ENCODE peak calls at places on chromosomes 5 and 9, in nine cellular contexts. One of them, this sample, is unnamed.

GRCh38 chr9:114836769-114837168 is 30.9 kb upstream of the TNFSF15 start:
- DNase-seq in PC-3: peak; percentile 17
- DNase-seq in psoas muscle: no peak
- DNase-seq in CD4-positive, CD25-positive, alpha-beta regulatory T cell: no peak
- DNase-seq in CD8-positive, alpha-beta T cell: no peak
- DNase-seq in GM23338: no peak
- DNase-seq in GM23248: peak; percentile 39
- DNase-seq in neural progenitor cell: no peak
- DNase-seq in testis: no peak
- DNase-seq in this sample: no peak

GRCh38 chr5:76470978-76471377 is 67.9 kb downstream of the IQGAP2 start:
- DNase-seq in PC-3: no peak
- DNase-seq in psoas muscle: no peak
- DNase-seq in CD4-positive, CD25-positive, alpha-beta regulatory T cell: no peak
- DNase-seq in CD8-positive, alpha-beta T cell: no peak
- DNase-seq in GM23338: no peak
- DNase-seq in GM23248: no peak
- DNase-seq in neural progenitor cell: no peak
- DNase-seq in testis: no peak
- DNase-seq in this sample: no peak

GRCh38 chr9:135332516-135332915 is 147.1 kb upstream of the PPP1R26 start:
- DNase-seq in PC-3: no peak
- DNase-seq in psoas muscle: no peak
- DNase-seq in CD4-positive, CD25-positive, alpha-beta regulatory T cell: no peak
- DNase-seq in CD8-positive, alpha-beta T cell: no peak
- DNase-seq in GM23338: no peak
- DNase-seq in GM23248: no peak
- DNase-seq in neural progenitor cell: no peak
- DNase-seq in testis: peak; percentile 8
- DNase-seq in this sample: no peak

GRCh38 chr9:18989865-18990264 is 43.1 kb downstream of the SAXO1 start:
- DNase-seq in PC-3: no peak
- DNase-seq in psoas muscle: no peak
- DNase-seq in CD4-positive, CD25-positive, alpha-beta regulatory T cell: no peak
- DNase-seq in CD8-positive, alpha-beta T cell: no peak
- DNase-seq in GM23338: no peak
- DNase-seq in GM23248: no peak
- DNase-seq in neural progenitor cell: no peak
- DNase-seq in testis: no peak
- DNase-seq in this sample: no peak

GRCh38 chr5:163079618-163080017 is 357.8 kb upstream of the CCNG1 start:
- DNase-seq in PC-3: peak; percentile 40
- DNase-seq in psoas muscle: no peak
- DNase-seq in CD4-positive, CD25-positive, alpha-beta regulatory T cell: no peak
- DNase-seq in CD8-positive, alpha-beta T cell: no peak
- DNase-seq in GM23338: peak; percentile 51
- DNase-seq in GM23248: no peak
- DNase-seq in neural progenitor cell: no peak
- DNase-seq in testis: no peak
- DNase-seq in this sample: peak; percentile 4

GRCh38 chr9:95486318-95486717 is 30.5 kb downstream of the PTCH1 start:
- DNase-seq in PC-3: no peak
- DNase-seq in psoas muscle: no peak
- DNase-seq in CD4-positive, CD25-positive, alpha-beta regulatory T cell: no peak
- DNase-seq in CD8-positive, alpha-beta T cell: no peak
- DNase-seq in GM23338: no peak
- DNase-seq in GM23248: no peak
- DNase-seq in neural progenitor cell: no peak
- DNase-seq in testis: no peak
- DNase-seq in this sample: no peak

GRCh38 chr5:137220523-137220927 is 278.6 kb downstream of the SPOCK1 start:
- DNase-seq in PC-3: peak; percentile 93
- DNase-seq in psoas muscle: no peak
- DNase-seq in CD4-positive, CD25-positive, alpha-beta regulatory T cell: no peak
- DNase-seq in CD8-positive, alpha-beta T cell: no peak
- DNase-seq in GM23338: peak; percentile 76
- DNase-seq in GM23248: peak; percentile 95
- DNase-seq in neural progenitor cell: peak; percentile 70
- DNase-seq in testis: peak; percentile 18
- DNase-seq in this sample: peak; percentile 76

GRCh38 chr9:78009156-78009555 is 22.5 kb downstream of the GNAQ start:
- DNase-seq in PC-3: no peak
- DNase-seq in psoas muscle: no peak
- DNase-seq in CD4-positive, CD25-positive, alpha-beta regulatory T cell: no peak
- DNase-seq in CD8-positive, alpha-beta T cell: no peak
- DNase-seq in GM23338: no peak
- DNase-seq in GM23248: no peak
- DNase-seq in neural progenitor cell: no peak
- DNase-seq in testis: no peak
- DNase-seq in this sample: no peak

GRCh38 chr5:174338204-174339010 is 292.9 kb downstream of the NSG2 start:
- DNase-seq in PC-3: peak; percentile 27
- DNase-seq in psoas muscle: no peak
- DNase-seq in CD4-positive, CD25-positive, alpha-beta regulatory T cell: no peak
- DNase-seq in CD8-positive, alpha-beta T cell: no peak
- DNase-seq in GM23338: no peak
- DNase-seq in GM23248: peak; percentile 25
- DNase-seq in neural progenitor cell: peak; percentile 23
- DNase-seq in testis: peak; percentile 63
- DNase-seq in this sample: no peak

GRCh38 chr5:143010335-143010734 is 240.2 kb downstream of the ARHGAP26 start:
- DNase-seq in PC-3: no peak
- DNase-seq in psoas muscle: no peak
- DNase-seq in CD4-positive, CD25-positive, alpha-beta regulatory T cell: no peak
- DNase-seq in CD8-positive, alpha-beta T cell: no peak
- DNase-seq in GM23338: no peak
- DNase-seq in GM23248: peak; percentile 9
- DNase-seq in neural progenitor cell: no peak
- DNase-seq in testis: no peak
- DNase-seq in this sample: no peak

GRCh38 chr5:7078901-7079300 is 317.0 kb upstream of the ADCY2 start:
- DNase-seq in PC-3: peak; percentile 25
- DNase-seq in psoas muscle: no peak
- DNase-seq in CD4-positive, CD25-positive, alpha-beta regulatory T cell: no peak
- DNase-seq in CD8-positive, alpha-beta T cell: no peak
- DNase-seq in GM23338: peak; percentile 83
- DNase-seq in GM23248: peak; percentile 5
- DNase-seq in neural progenitor cell: peak; percentile 66
- DNase-seq in testis: peak; percentile 77
- DNase-seq in this sample: no peak

GRCh38 chr9:4290427-4290837 is 9.4 kb downstream of the GLIS3 start:
- DNase-seq in PC-3: no peak
- DNase-seq in psoas muscle: no peak
- DNase-seq in CD4-positive, CD25-positive, alpha-beta regulatory T cell: no peak
- DNase-seq in CD8-positive, alpha-beta T cell: no peak
- DNase-seq in GM23338: no peak
- DNase-seq in GM23248: no peak
- DNase-seq in neural progenitor cell: no peak
- DNase-seq in testis: no peak
- DNase-seq in this sample: no peak

GRCh38 chr5:74810915-74811314 is 43.9 kb downstream of the NSA2 start:
- DNase-seq in PC-3: peak; percentile 21
- DNase-seq in psoas muscle: no peak
- DNase-seq in CD4-positive, CD25-positive, alpha-beta regulatory T cell: no peak
- DNase-seq in CD8-positive, alpha-beta T cell: no peak
- DNase-seq in GM23338: no peak
- DNase-seq in GM23248: peak; percentile 5
- DNase-seq in neural progenitor cell: no peak
- DNase-seq in testis: no peak
- DNase-seq in this sample: peak; percentile 21

DNA sequence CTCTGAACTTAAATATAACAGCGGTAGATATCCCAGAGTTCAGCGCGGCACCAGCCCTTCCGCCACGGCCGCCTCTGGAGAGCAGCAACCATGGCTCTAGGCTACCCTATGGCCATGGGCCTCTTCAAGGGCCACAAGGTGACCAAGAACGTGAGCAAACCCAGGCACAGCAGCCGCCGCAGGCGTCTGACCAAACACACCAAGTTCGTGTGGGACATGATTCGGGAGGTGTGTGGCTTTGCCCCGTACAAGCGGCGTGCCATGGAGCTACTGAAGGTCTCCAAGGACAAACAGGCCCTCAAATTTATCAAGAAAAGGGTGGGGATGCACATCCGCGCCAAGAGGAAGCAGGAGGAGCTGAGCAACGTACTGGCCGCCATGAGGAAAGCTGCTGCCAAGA is 229.0 kb downstream of the ACTL7B start:
- DNase-seq in PC-3: no peak
- DNase-seq in psoas muscle: no peak
- DNase-seq in CD4-positive, CD25-positive, alpha-beta regulatory T cell: no peak
- DNase-seq in CD8-positive, alpha-beta T cell: no peak
- DNase-seq in GM23338: no peak
- DNase-seq in GM23248: no peak
- DNase-seq in neural progenitor cell: no peak
- DNase-seq in testis: peak; percentile 43
- DNase-seq in this sample: no peak
- H3K27ac ChIP-seq in PC-3: no peak overlapping the region
- H3K27ac ChIP-seq in psoas muscle: no peak overlapping the region
- H3K27ac ChIP-seq in CD4-positive, CD25-positive, alpha-beta regulatory T cell: no peak overlapping the region
- H3K27ac ChIP-seq in CD8-positive, alpha-beta T cell: no peak overlapping the region
- H3K27ac ChIP-seq in GM23338: no peak overlapping the region
- H3K27ac ChIP-seq in GM23248: no peak overlapping the region
- H3K27ac ChIP-seq in neural progenitor cell: no peak overlapping the region
- H3K27ac ChIP-seq in testis: no peak overlapping the region
- H3K27ac ChIP-seq in this sample: no peak overlapping the region

DNA sequence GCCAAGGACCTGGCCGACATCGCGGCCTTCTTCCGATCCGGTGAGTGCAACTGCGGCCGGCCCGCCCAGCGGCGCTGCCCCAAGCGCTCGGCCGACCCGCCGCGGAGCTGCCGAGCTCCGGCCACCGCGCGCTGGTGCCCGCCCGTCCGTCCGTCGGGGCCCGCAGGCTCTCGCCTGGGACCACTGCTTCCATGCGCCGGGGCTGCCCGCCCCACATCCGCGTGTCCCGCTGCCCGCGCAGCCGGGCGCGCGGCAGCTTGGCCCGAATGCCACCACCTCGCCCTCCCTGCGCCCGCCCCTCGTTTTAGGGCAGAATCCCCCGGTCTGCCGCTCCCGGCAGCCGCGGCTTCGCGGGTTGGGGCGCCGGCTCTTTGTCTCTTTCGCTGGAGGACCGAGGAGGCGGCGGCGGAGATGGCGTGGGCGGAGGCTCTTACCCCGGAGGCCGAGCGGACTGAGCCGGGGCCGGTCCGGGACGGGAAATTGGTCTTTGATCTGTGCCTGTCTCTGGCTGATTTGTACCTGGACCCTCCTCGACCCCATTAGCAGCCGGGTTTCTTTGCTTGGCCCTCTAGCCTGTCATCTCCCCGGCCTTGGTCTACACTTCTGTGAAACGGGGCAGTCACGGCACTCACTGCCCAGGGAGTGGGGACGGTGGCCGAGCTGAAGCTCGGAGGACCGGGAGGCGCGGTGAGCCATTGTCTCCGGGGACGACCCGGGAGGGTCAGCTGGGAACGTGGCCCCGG is 872 bp downstream of the TRIO start:
- DNase-seq in PC-3: peak; percentile 23
- DNase-seq in psoas muscle: peak; percentile 61
- DNase-seq in CD4-positive, CD25-positive, alpha-beta regulatory T cell: peak; percentile 5
- DNase-seq in CD8-positive, alpha-beta T cell: no peak
- DNase-seq in GM23338: peak; percentile 52
- DNase-seq in GM23248: peak; percentile 74
- DNase-seq in neural progenitor cell: peak; percentile 65
- DNase-seq in testis: peak; percentile 36
- DNase-seq in this sample: peak; percentile 30
- H3K4me3 ChIP-seq in PC-3: peak overlapping the region; percentile 98
- H3K4me3 ChIP-seq in psoas muscle: peak overlapping the region; percentile 96
- H3K4me3 ChIP-seq in CD4-positive, CD25-positive, alpha-beta regulatory T cell: no peak overlapping the region
- H3K4me3 ChIP-seq in CD8-positive, alpha-beta T cell: peak overlapping the region; percentile 60
- H3K4me3 ChIP-seq in GM23338: peak overlapping the region; percentile 96
- H3K4me3 ChIP-seq in GM23248: peak overlapping the region; percentile 84
- H3K4me3 ChIP-seq in neural progenitor cell: peak overlapping the region; percentile 83
- H3K4me3 ChIP-seq in testis: peak overlapping the region; percentile 67
- H3K4me3 ChIP-seq in this sample: peak overlapping the region; percentile 77

DNA sequence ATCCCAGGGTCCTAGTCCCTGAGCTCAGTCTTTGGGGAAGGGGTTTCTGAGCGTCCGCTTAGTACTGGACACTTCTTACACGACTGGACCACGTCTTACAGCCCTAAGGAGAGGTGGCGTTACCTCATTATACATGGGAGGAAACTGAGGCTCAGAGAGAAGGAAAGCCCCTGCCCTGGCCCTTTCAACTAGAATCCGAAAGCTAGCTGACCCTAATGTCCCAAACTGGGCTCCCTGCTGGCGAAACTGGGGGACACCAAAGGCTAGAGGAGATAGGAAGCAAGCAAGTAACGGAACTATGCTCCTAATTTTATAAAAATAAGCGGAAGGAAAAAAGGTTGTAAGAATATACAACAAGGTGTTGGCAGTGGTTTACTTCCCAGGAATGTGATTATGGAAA is 14.2 kb downstream of the LHX6 start:
- DNase-seq in PC-3: no peak
- DNase-seq in psoas muscle: no peak
- DNase-seq in CD4-positive, CD25-positive, alpha-beta regulatory T cell: no peak
- DNase-seq in CD8-positive, alpha-beta T cell: no peak
- DNase-seq in GM23338: no peak
- DNase-seq in GM23248: no peak
- DNase-seq in neural progenitor cell: no peak
- DNase-seq in testis: no peak
- DNase-seq in this sample: no peak
- H3K27me3 ChIP-seq in PC-3: no peaks in the 10 kb centered on the region
- H3K27me3 ChIP-seq in psoas muscle: peaks cover 77% of the 10 kb centered on the region
- H3K27me3 ChIP-seq in CD4-positive, CD25-positive, alpha-beta regulatory T cell: peaks cover 43% of the 10 kb centered on the region
- H3K27me3 ChIP-seq in CD8-positive, alpha-beta T cell: peaks cover 29% of the 10 kb centered on the region
- H3K27me3 ChIP-seq in GM23338: peaks cover 88% of the 10 kb centered on the region
- H3K27me3 ChIP-seq in GM23248: peaks cover 76% of the 10 kb centered on the region
- H3K27me3 ChIP-seq in neural progenitor cell: peaks cover 100% of the 10 kb centered on the region
- H3K27me3 ChIP-seq in testis: peaks cover 3% of the 10 kb centered on the region
- H3K27me3 ChIP-seq in this sample: no peaks in the 10 kb centered on the region

GRCh38 chr9:126365780-126366179 is 39.2 kb downstream of the MVB12B start:
- DNase-seq in PC-3: no peak
- DNase-seq in psoas muscle: no peak
- DNase-seq in CD4-positive, CD25-positive, alpha-beta regulatory T cell: no peak
- DNase-seq in CD8-positive, alpha-beta T cell: no peak
- DNase-seq in GM23338: peak; percentile 43
- DNase-seq in GM23248: no peak
- DNase-seq in neural progenitor cell: no peak
- DNase-seq in testis: no peak
- DNase-seq in this sample: no peak

GRCh38 chr9:126361810-126362238 is 35.2 kb downstream of the MVB12B start:
- DNase-seq in PC-3: no peak
- DNase-seq in psoas muscle: no peak
- DNase-seq in CD4-positive, CD25-positive, alpha-beta regulatory T cell: no peak
- DNase-seq in CD8-positive, alpha-beta T cell: no peak
- DNase-seq in GM23338: no peak
- DNase-seq in GM23248: peak; percentile 23
- DNase-seq in neural progenitor cell: no peak
- DNase-seq in testis: no peak
- DNase-seq in this sample: no peak

GRCh38 chr9:126366366-126367011 is 39.9 kb downstream of the MVB12B start:
- DNase-seq in PC-3: no peak
- DNase-seq in psoas muscle: no peak
- DNase-seq in CD4-positive, CD25-positive, alpha-beta regulatory T cell: no peak
- DNase-seq in CD8-positive, alpha-beta T cell: no peak
- DNase-seq in GM23338: no peak
- DNase-seq in GM23248: peak; percentile 48
- DNase-seq in neural progenitor cell: no peak
- DNase-seq in testis: no peak
- DNase-seq in this sample: no peak

GRCh38 chr9:126363250-126363649 is 36.6 kb downstream of the MVB12B start:
- DNase-seq in PC-3: peak; percentile 86
- DNase-seq in psoas muscle: no peak
- DNase-seq in CD4-positive, CD25-positive, alpha-beta regulatory T cell: no peak
- DNase-seq in CD8-positive, alpha-beta T cell: no peak
- DNase-seq in GM23338: no peak
- DNase-seq in GM23248: no peak
- DNase-seq in neural progenitor cell: no peak
- DNase-seq in testis: no peak
- DNase-seq in this sample: no peak

GRCh38 chr9:126363847-126364671 is 37.4 kb downstream of the MVB12B start:
- DNase-seq in PC-3: peak; percentile 95
- DNase-seq in psoas muscle: no peak
- DNase-seq in CD4-positive, CD25-positive, alpha-beta regulatory T cell: no peak
- DNase-seq in CD8-positive, alpha-beta T cell: no peak
- DNase-seq in GM23338: no peak
- DNase-seq in GM23248: no peak
- DNase-seq in neural progenitor cell: no peak
- DNase-seq in testis: no peak
- DNase-seq in this sample: no peak
- H3K27ac ChIP-seq in PC-3: peak overlapping the region; percentile 96
- H3K27ac ChIP-seq in psoas muscle: no peak overlapping the region
- H3K27ac ChIP-seq in CD4-positive, CD25-positive, alpha-beta regulatory T cell: no peak overlapping the region
- H3K27ac ChIP-seq in CD8-positive, alpha-beta T cell: no peak overlapping the region
- H3K27ac ChIP-seq in GM23338: no peak overlapping the region
- H3K27ac ChIP-seq in GM23248: no peak overlapping the region
- H3K27ac ChIP-seq in neural progenitor cell: no peak overlapping the region
- H3K27ac ChIP-seq in testis: no peak overlapping the region
- H3K27ac ChIP-seq in this sample: no peak overlapping the region